ENCODE peak calls at places on chromosome 17, in nine cellular contexts. O, N, U, B, X, F, T, H and A are unnamed samples.
A peak's percentile ranks its signal among the peaks of the same experiment; 100 is the strongest.

GRCh38 chr17:66730497-66730923 is 104.4 kb upstream of the CACNG5 start:
- DNase-seq in O (no peak), N (no peak), U (no peak), B (no peak), X (no peak), F (no peak), T (no peak), H (no peak), A (no peak)

GRCh38 chr17:78759203-78759968 is 22.7 kb downstream of the CYTH1 start:
- DNase-seq in O (no peak), N (peak; percentile 85), U (peak; percentile 71), B (no peak), X (no peak), F (no peak), T (no peak), H (no peak), A (no peak)

GRCh38 chr17:77325826-77326581 is 185.2 kb downstream of the SEC14L1 start:
- DNase-seq in O (no peak), N (peak; percentile 25), U (no peak), B (peak; percentile 15), X (no peak), F (no peak), T (no peak), H (no peak), A (no peak)

GRCh38 chr17:75764711-75765421 is at the start of gene GALK1:
- DNase-seq in O (peak; percentile 79), N (peak; percentile 79), U (peak; percentile 59), B (peak; percentile 25), X (peak; percentile 25), F (peak; percentile 87), T (peak; percentile 36), H (no peak), A (peak; percentile 64)

GRCh38 chr17:28717578-28718316 is at the start of gene RAB34:
- DNase-seq in O (peak; percentile 88), N (peak; percentile 47), U (no peak), B (peak; percentile 73), X (peak; percentile 74), F (peak; percentile 84), T (peak; percentile 24), H (no peak), A (no peak)

GRCh38 chr17:45101883-45102811 is 30.2 kb downstream of the PLCD3 start:
- DNase-seq in O (no peak), N (no peak), U (no peak), B (no peak), X (no peak), F (no peak), T (no peak), H (no peak), A (no peak)

GRCh38 chr17:67349420-67349819 is 17.0 kb downstream of the PSMD12 start:
- DNase-seq in O (no peak), N (no peak), U (no peak), B (no peak), X (no peak), F (no peak), T (no peak), H (no peak), A (no peak)

GRCh38 chr17:13735444-13735843 is 133.7 kb upstream of the HS3ST3A1 start:
- DNase-seq in O (no peak), N (no peak), U (no peak), B (no peak), X (no peak), F (no peak), T (no peak), H (no peak), A (no peak)

GRCh38 chr17:16938031-16938430 is 33.9 kb downstream of the TNFRSF13B start:
- DNase-seq in O (no peak), N (peak; percentile 8), U (no peak), B (no peak), X (no peak), F (no peak), T (no peak), H (no peak), A (no peak)

GRCh38 chr17:8647202-8647601 is 16.7 kb upstream of the MYH10 start:
- DNase-seq in O (no peak), N (no peak), U (no peak), B (no peak), X (no peak), F (no peak), T (no peak), H (no peak), A (no peak)

GRCh38 chr17:39739020-39739884 is 1.5 kb downstream of the GRB7 start:
- DNase-seq in O (no peak), N (peak; percentile 89), U (no peak), B (no peak), X (peak; percentile 66), F (no peak), T (no peak), H (no peak), A (no peak)

GRCh38 chr17:41988418-41988817 is 21.8 kb downstream of the CNP start:
- DNase-seq in O (no peak), N (no peak), U (no peak), B (no peak), X (no peak), F (no peak), T (no peak), H (no peak), A (no peak)

GRCh38 chr17:1796800-1797199 is 32.9 kb downstream of the SMYD4 start:
- DNase-seq in O (no peak), N (no peak), U (no peak), B (no peak), X (no peak), F (no peak), T (peak; percentile 20), H (no peak), A (no peak)

GRCh38 chr17:16003841-16004240 is 4.2 kb downstream of the TTC19 start:
- DNase-seq in O (no peak), N (no peak), U (no peak), B (no peak), X (no peak), F (no peak), T (no peak), H (no peak), A (no peak)

GRCh38 chr17:83149761-83150251 is 70.4 kb downstream of the METRNL start:
- DNase-seq in O (no peak), N (no peak), U (no peak), B (no peak), X (no peak), F (no peak), T (no peak), H (no peak), A (no peak)

GRCh38 chr17:82435103-82435502 is 15.4 kb downstream of the CYBC1 start:
- DNase-seq in O (no peak), N (no peak), U (no peak), B (no peak), X (peak; percentile 66), F (peak; percentile 28), T (no peak), H (no peak), A (no peak)

GRCh38 chr17:21382560-21383495 is 6.7 kb downstream of the KCNJ12 start:
- DNase-seq in O (no peak), N (no peak), U (no peak), B (no peak), X (no peak), F (no peak), T (no peak), H (no peak), A (no peak)